ENCODE peak calls at places on chromosomes 2 and 18, in seven cellular contexts. One of them, this sample, is unnamed.

GRCh38 chr2:203427061-203427460 is 98.9 kb downstream of the ABI2 start:
- DNase-seq in T-helper 2 cell: no peak
- DNase-seq in mesendoderm: no peak
- DNase-seq in activated CD4-positive, alpha-beta T cell treated with anti-CD3 and anti-CD28 coated beads, Interleukin-2, amount 50 U/mL, for 1 hour: no peak
- DNase-seq in progenitor cell of endocrine pancreas: no peak
- DNase-seq in Daoy: no peak
- DNase-seq in astrocyte of the spinal cord: no peak
- DNase-seq in this sample: peak; percentile 45

GRCh38 chr18:80159713-80160636 is 50.9 kb downstream of the ADNP2 start:
- DNase-seq in T-helper 2 cell: peak; percentile 61
- DNase-seq in mesendoderm: peak; percentile 19
- DNase-seq in activated CD4-positive, alpha-beta T cell treated with anti-CD3 and anti-CD28 coated beads, Interleukin-2, amount 50 U/mL, for 1 hour: peak; percentile 46
- DNase-seq in progenitor cell of endocrine pancreas: no peak
- DNase-seq in Daoy: no peak
- DNase-seq in astrocyte of the spinal cord: no peak
- DNase-seq in this sample: peak; percentile 70

GRCh38 chr2:96537734-96538486 is 1.4 kb downstream of the ARID5A start:
- DNase-seq in T-helper 2 cell: peak; percentile 74
- DNase-seq in mesendoderm: peak; percentile 25
- DNase-seq in activated CD4-positive, alpha-beta T cell treated with anti-CD3 and anti-CD28 coated beads, Interleukin-2, amount 50 U/mL, for 1 hour: peak; percentile 70
- DNase-seq in progenitor cell of endocrine pancreas: no peak
- DNase-seq in Daoy: no peak
- DNase-seq in astrocyte of the spinal cord: no peak
- DNase-seq in this sample: peak; percentile 34

GRCh38 chr18:58581265-58581664 is 47.6 kb downstream of the ALPK2 start:
- DNase-seq in T-helper 2 cell: no peak
- DNase-seq in mesendoderm: peak; percentile 83
- DNase-seq in activated CD4-positive, alpha-beta T cell treated with anti-CD3 and anti-CD28 coated beads, Interleukin-2, amount 50 U/mL, for 1 hour: no peak
- DNase-seq in progenitor cell of endocrine pancreas: no peak
- DNase-seq in Daoy: peak; percentile 91
- DNase-seq in astrocyte of the spinal cord: peak; percentile 97
- DNase-seq in this sample: no peak

GRCh38 chr18:79532690-79533058 is 136.9 kb downstream of the NFATC1 start:
- DNase-seq in T-helper 2 cell: no peak
- DNase-seq in mesendoderm: no peak
- DNase-seq in activated CD4-positive, alpha-beta T cell treated with anti-CD3 and anti-CD28 coated beads, Interleukin-2, amount 50 U/mL, for 1 hour: no peak
- DNase-seq in progenitor cell of endocrine pancreas: no peak
- DNase-seq in Daoy: no peak
- DNase-seq in astrocyte of the spinal cord: no peak
- DNase-seq in this sample: no peak

GRCh38 chr2:181607629-181608627 is 49.0 kb downstream of the CERKL start:
- DNase-seq in T-helper 2 cell: no peak
- DNase-seq in mesendoderm: no peak
- DNase-seq in activated CD4-positive, alpha-beta T cell treated with anti-CD3 and anti-CD28 coated beads, Interleukin-2, amount 50 U/mL, for 1 hour: no peak
- DNase-seq in progenitor cell of endocrine pancreas: no peak
- DNase-seq in Daoy: no peak
- DNase-seq in astrocyte of the spinal cord: no peak
- DNase-seq in this sample: no peak

GRCh38 chr18:36635414-36636096 is 193.2 kb downstream of the TPGS2 start:
- DNase-seq in T-helper 2 cell: no peak
- DNase-seq in mesendoderm: peak; percentile 54
- DNase-seq in activated CD4-positive, alpha-beta T cell treated with anti-CD3 and anti-CD28 coated beads, Interleukin-2, amount 50 U/mL, for 1 hour: no peak
- DNase-seq in progenitor cell of endocrine pancreas: no peak
- DNase-seq in Daoy: no peak
- DNase-seq in astrocyte of the spinal cord: no peak
- DNase-seq in this sample: no peak

GRCh38 chr18:74420926-74421325 is 36.2 kb downstream of the DIPK1C start:
- DNase-seq in T-helper 2 cell: no peak
- DNase-seq in mesendoderm: no peak
- DNase-seq in activated CD4-positive, alpha-beta T cell treated with anti-CD3 and anti-CD28 coated beads, Interleukin-2, amount 50 U/mL, for 1 hour: no peak
- DNase-seq in progenitor cell of endocrine pancreas: no peak
- DNase-seq in Daoy: no peak
- DNase-seq in astrocyte of the spinal cord: no peak
- DNase-seq in this sample: no peak

GRCh38 chr18:50396005-50396404 is 21.2 kb downstream of the SKA1 start:
- DNase-seq in T-helper 2 cell: no peak
- DNase-seq in mesendoderm: peak; percentile 91
- DNase-seq in activated CD4-positive, alpha-beta T cell treated with anti-CD3 and anti-CD28 coated beads, Interleukin-2, amount 50 U/mL, for 1 hour: no peak
- DNase-seq in progenitor cell of endocrine pancreas: no peak
- DNase-seq in Daoy: no peak
- DNase-seq in astrocyte of the spinal cord: no peak
- DNase-seq in this sample: no peak

This sample was measured in dermis blood vessel endothelial cell.